ENCODE peak calls at places on chromosome 9, in four cellular contexts. Q, J, Y and D are unnamed samples.

GRCh38 chr9:91711755-91712591 is 238.1 kb downstream of the ROR2 start:
- DNase-seq in Y (no peak), Q (no peak), J (no peak), D (peak)

GRCh38 chr9:133701981-133702797 is 36.0 kb downstream of the SARDH start:
- DNase-seq in J (no peak), Y (no peak), Q (no peak), D (peak)

GRCh38 chr9:95099321-95100070 is 218.0 kb downstream of the FANCC start:
- DNase-seq in Y (no peak), J (no peak), Q (no peak), D (no peak)

GRCh38 chr9:93193978-93194377 is 10.0 kb downstream of the WNK2 start:
- DNase-seq in Y (no peak), Q (no peak), J (no peak), D (no peak)

GRCh38 chr9:111730937-111731567 is 63.7 kb downstream of the SHOC1 start:
- DNase-seq in J (no peak), Y (peak), Q (no peak), D (peak)

GRCh38 chr9:95580812-95581761 is 64.3 kb upstream of the PTCH1 start:
- DNase-seq in Q (no peak), Y (no peak), J (no peak), D (no peak)

GRCh38 chr9:134568116-134568515 is 73.5 kb upstream of the COL5A1 start:
- DNase-seq in J (no peak), Q (no peak), Y (no peak), D (no peak)

GRCh38 chr9:108691614-108692013 is 164.2 kb downstream of the ACTL7B start:
- DNase-seq in J (no peak), Y (peak), Q (no peak), D (no peak)

GRCh38 chr9:124320062-124320973 is 62.6 kb downstream of the NEK6 start:
- DNase-seq in Y (peak), J (peak), Q (peak), D (peak)

GRCh38 chr9:13278368-13279246 is 885 bp downstream of the MPDZ start:
- DNase-seq in Y (peak), J (peak), Q (peak), D (peak)

GRCh38 chr9:14198544-14199510 is 115.1 kb downstream of the NFIB start:
- DNase-seq in J (no peak), Y (no peak), Q (no peak), D (no peak)

GRCh38 chr9:35791321-35791921 is at the start of gene NPR2:
- DNase-seq in Q (no peak), Y (no peak), J (peak), D (peak)

GRCh38 chr9:95005276-95006141 is 279.0 kb downstream of the AOPEP start:
- DNase-seq in Q (no peak), Y (no peak), J (no peak), D (no peak)

GRCh38 chr9:700365-701282 is 140.9 kb upstream of the DMRT1 start:
- DNase-seq in J (no peak), Y (no peak), Q (no peak), D (no peak)

GRCh38 chr9:131585375-131585774 is 40.1 kb downstream of the PRRT1B start:
- DNase-seq in Q (no peak), Y (no peak), J (no peak), D (peak)

GRCh38 chr9:2230362-2230761 is 215.2 kb downstream of the SMARCA2 start:
- DNase-seq in Q (no peak), Y (no peak), J (no peak), D (no peak)

GRCh38 chr9:106920701-106921283 is 57.8 kb downstream of the ZNF462 start:
- DNase-seq in Y (peak), Q (no peak), J (no peak), D (peak)

GRCh38 chr9:99126312-99126711 is 21.4 kb downstream of the TGFBR1 start:
- DNase-seq in J (no peak), Y (no peak), Q (no peak), D (peak)

GRCh38 chr9:109914280-109915027 is 134.5 kb downstream of the PALM2AKAP2 start:
- DNase-seq in Q (no peak), J (no peak), Y (no peak), D (peak)

GRCh38 chr9:101737165-101737704 is 1.2 kb downstream of the GRIN3A start:
- DNase-seq in Y (no peak), J (no peak), Q (no peak), D (no peak)

GRCh38 chr9:98502311-98502975 is 206.3 kb downstream of the GABBR2 start:
- DNase-seq in Y (no peak), Q (no peak), J (no peak), D (peak)

GRCh38 chr9:136017813-136018190 is 56.6 kb upstream of the UBAC1 start:
- DNase-seq in Q (no peak), Y (no peak), J (no peak), D (no peak)

GRCh38 chr9:76181020-76181641 is 213.1 kb downstream of the RFK start:
- DNase-seq in Y (no peak), J (no peak), Q (peak), D (peak)

GRCh38 chr9:132409828-132410528 is at the start of gene CFAP77:
- DNase-seq in Y (peak), J (peak), Q (peak), D (peak)

GRCh38 chr9:131282688-131283422 is 6.5 kb upstream of the FAM78A start:
- DNase-seq in Q (no peak), J (peak), Y (no peak), D (peak)

GRCh38 chr9:78806492-78807160 is 509.7 kb downstream of the PSAT1 start:
- DNase-seq in J (no peak), Q (no peak), Y (no peak), D (peak)

GRCh38 chr9:20728493-20729220 is 44.6 kb downstream of the FOCAD start:
- DNase-seq in Y (no peak), J (no peak), Q (no peak), D (peak)

GRCh38 chr9:115396071-115396529 is 278.1 kb upstream of the TNC start:
- DNase-seq in Y (no peak), Q (no peak), J (no peak), D (peak)

GRCh38 chr9:26066237-26066636 is 388.0 kb upstream of the TUSC1 start:
- DNase-seq in Q (no peak), J (no peak), Y (no peak), D (no peak)

GRCh38 chr9:96420468-96421219 is 2.5 kb upstream of the ZNF367 start:
- DNase-seq in J (no peak), Q (peak), Y (peak), D (peak)

GRCh38 chr9:15147471-15147870 is 159.5 kb downstream of the TTC39B start:
- DNase-seq in Y (no peak), J (no peak), Q (no peak), D (no peak)

GRCh38 chr9:100322954-100323536 is 29.7 kb downstream of the TEX10 start:
- DNase-seq in Q (peak), Y (peak), J (peak), D (peak)

GRCh38 chr9:90801507-90802289 is at the start of gene SYK:
- DNase-seq in Y (no peak), Q (no peak), J (peak), D (no peak)

GRCh38 chr9:26575041-26575440 is 317.6 kb downstream of the CAAP1 start:
- DNase-seq in Y (no peak), J (no peak), Q (no peak), D (no peak)

GRCh38 chr9:136438909-136439549 is 616 bp downstream of the INPP5E start:
- DNase-seq in Q (peak), J (peak), Y (no peak), D (peak)

GRCh38 chr9:86034863-86035734 is 64.3 kb downstream of the GOLM1 start:
- DNase-seq in Q (peak), J (peak), Y (peak), D (peak)

DNA sequence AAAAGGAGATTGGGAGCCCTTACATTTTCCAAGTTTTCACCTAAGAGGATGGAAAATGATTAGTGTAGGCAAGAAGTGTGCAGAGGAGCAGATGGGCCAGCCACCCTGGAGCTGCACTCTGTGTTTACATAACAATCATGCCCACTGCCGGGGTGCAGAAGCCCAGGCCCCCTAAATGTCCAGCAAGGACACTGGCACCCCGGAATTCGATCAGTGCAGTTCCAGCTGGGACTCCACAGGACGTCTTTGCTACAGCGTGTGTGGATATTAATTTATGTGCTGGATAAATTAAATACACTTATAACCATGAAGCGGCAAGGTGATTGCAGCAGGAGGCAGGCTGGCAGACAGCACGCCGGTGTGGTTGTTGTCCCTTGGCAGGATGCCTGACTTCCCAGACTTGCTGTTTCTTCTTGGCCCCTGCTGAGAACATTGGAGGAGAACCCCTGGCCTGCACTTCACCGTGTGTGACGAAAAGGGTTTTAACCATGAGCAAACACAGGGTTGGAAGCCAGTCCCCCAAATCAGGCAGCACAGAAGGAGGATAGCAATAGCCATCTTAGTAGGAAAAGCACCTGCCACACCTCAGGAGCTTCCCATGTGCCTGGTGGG is 73.7 kb downstream of the GADD45G start:
- DNase-seq in Y (no peak), J (no peak), Q (no peak), D (no peak)
- TF ChIP-seq MAZ in Y (no peak), J (no peak), Q (no peak), D (no peak)

GRCh38 chr9:88949425-88949824 is 41.8 kb upstream of the S1PR3 start:
- DNase-seq in Y (no peak), J (peak), Q (no peak), D (peak)
- TF ChIP-seq MAZ in Y (no peak), J (no peak), Q (no peak), D (no peak)

DNA sequence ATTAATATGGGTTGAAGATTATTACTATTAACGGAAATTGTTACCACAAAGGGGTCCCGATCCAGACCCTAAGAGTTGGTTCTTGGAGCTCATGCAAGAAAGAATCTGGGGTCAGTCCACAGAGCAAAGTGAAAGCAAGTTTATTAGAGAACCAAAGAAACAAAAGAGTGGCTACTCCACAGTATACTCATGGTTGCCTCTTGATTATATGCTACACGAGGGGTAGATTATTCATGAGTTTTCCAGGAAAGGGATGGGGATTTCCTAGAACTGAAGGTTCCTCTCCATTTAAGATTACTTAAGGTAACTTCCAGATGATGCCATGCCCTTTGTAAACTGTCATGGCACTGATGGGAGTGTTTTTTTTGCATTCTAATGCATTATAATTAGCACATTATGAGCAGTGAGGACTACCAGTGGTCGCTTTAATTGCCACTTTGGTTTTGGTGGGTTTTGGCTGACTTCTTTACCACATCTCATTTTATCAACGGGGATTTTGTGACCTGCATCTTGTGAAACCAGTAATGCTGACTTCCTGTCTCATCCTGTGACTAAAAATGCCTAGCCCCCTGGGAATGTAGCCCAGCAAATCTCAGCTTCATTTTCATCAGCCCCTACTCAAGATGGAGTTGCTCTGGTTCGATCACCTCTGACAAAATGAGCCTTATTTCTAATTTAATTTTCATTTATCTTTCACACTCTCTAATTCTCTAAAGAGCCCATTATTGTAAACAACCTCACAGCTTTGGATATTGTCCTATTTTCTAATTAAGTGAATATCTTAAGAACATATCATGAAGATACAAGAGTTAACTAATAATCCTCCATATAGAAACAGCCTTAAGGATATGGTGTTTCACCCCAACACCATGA is 336.3 kb downstream of the RASEF start:
- DNase-seq in J (no peak), Y (no peak), Q (no peak), D (no peak)
- TF ChIP-seq MAZ in J (no peak), Y (no peak), Q (no peak), D (no peak)

DNA sequence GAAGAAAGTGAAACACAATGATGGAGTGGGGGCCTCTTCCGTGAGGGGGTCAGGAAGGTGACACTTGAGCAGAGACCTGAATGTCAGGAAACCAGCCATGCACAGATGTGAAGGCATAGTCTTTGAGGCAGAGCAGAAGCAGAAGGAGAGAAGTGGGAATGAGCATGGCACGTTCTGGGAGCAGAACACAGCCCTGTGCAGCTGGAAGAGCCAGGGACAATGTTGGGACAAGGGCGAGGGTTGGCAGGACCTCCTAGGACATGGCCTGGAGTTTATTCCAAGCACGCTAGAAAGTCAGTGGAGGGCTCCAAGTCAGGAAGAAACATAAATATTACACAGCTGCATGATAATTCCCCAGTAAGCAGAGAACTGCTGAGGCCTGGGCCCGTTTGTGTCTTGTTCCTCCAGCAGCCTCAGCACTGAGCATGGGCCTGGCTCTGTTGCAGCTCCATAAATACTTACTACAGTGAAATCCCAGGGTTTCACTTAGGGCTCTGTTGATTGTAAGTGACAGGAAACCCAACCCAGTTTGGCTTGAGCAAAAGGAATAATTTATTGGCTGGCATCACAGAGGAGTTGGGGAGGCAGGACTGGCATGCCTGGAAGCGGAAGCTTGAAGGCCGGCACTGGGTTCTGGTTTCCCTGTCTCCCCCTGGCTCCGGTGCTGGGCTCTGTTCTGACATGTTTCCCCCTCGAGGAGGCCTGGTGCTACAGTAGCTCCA is 66.2 kb downstream of the MVB12B start:
- DNase-seq in J (no peak), Q (no peak), Y (no peak), D (no peak)
- TF ChIP-seq MAZ in J (no peak), Q (no peak), Y (no peak), D (no peak)

GRCh38 chr9:128245293-128246151 is 30.3 kb downstream of the GOLGA2 start:
- DNase-seq in Y (peak), J (peak), Q (no peak), D (peak)
- TF ChIP-seq MAZ in Y (no peak), J (peak), Q (no peak), D (no peak)

GRCh38 chr9:77375956-77376532 is 198.7 kb downstream of the VPS13A start:
- DNase-seq in J (no peak), Q (no peak), Y (no peak), D (peak)
- TF ChIP-seq MAZ in J (no peak), Q (no peak), Y (no peak), D (no peak)

GRCh38 chr9:5184776-5185175 is 663 bp downstream of the INSL6 start:
- DNase-seq in Q (no peak), J (no peak), Y (no peak), D (no peak)

GRCh38 chr9:5185220-5185840 is at the start of gene INSL6:
- DNase-seq in J (no peak), Q (no peak), Y (no peak), D (no peak)

GRCh38 chr9:5191983-5192382 is 6.5 kb upstream of the INSL6 start:
- DNase-seq in J (peak), Q (no peak), Y (no peak), D (no peak)

GRCh38 chr9:5188060-5188707 is 2.7 kb upstream of the INSL6 start:
- DNase-seq in Y (no peak), Q (no peak), J (no peak), D (no peak)

DNA sequence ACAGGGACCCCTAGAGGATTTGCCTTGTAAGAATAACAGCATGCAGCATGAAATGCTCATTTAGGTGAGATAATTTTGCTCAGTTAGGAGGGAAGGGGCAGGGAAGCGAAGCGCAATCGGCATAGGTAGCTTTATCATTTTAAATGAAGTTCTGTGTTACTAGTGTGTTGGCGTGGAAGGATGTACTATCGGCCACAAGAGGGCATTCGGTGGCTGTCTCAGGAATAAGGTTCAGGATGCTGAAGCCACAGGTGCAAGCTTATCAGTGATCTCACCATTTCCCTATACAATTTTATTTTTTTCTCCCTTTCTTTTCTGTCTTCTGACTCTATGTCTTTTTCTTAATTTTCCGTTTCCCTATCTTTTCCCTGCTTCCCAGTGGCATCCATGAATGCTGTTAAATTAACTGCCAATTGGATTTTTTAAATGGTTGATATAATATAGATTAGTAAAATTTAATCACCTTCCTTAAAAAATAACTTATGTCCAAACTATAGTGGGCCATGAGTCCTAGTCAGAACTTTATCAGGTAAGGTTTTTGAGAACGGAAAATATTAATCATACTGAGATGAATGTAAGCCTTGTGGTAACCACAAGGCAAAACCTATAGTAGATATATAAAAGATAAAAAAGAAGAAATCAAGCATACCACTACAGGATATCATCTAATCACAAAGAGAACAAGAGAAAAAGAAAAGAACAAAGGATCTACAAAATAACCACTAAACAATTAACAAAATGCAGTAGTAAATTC is 1.2 kb upstream of the INSL6 start:
- DNase-seq in Y (peak), Q (peak), J (peak), D (peak)
- TF ChIP-seq MAZ in Y (no peak), Q (no peak), J (no peak), D (no peak)

GRCh38 chr9:32969270-32969669 is 32.2 kb downstream of the APTX start:
- DNase-seq in Y (no peak), Q (no peak), J (no peak), D (peak)
- TF ChIP-seq MAZ in Y (no peak), Q (no peak), J (no peak), D (no peak)